ENCODE peak calls at places on chromosome 21, in four cellular contexts. H, Q, Z and B are unnamed samples.

GRCh38 chr21:31576428-31576827 is 83.1 kb upstream of the SOD1 start:
- DNase-seq in H (no peak), Q (no peak), Z (no peak), B (no peak)

GRCh38 chr21:36491191-36491916 is 11.4 kb upstream of the CLDN14 start:
- DNase-seq in H (no peak), Q (no peak), Z (no peak), B (no peak)

GRCh38 chr21:21831036-21831435 is 832.8 kb downstream of the NCAM2 start:
- DNase-seq in H (no peak), Q (no peak), Z (no peak), B (no peak)

GRCh38 chr21:28699591-28700259 is 293.0 kb downstream of the LTN1 start:
- DNase-seq in H (no peak), Q (no peak), Z (no peak), B (no peak)

GRCh38 chr21:30430170-30430655 is at the start of gene KRTAP13-4:
- DNase-seq in H (no peak), Q (no peak), Z (no peak), B (no peak)

GRCh38 chr21:45427331-45428271 is 22.6 kb downstream of the COL18A1 start:
- DNase-seq in H (peak), Q (peak), Z (no peak), B (no peak)

GRCh38 chr21:45299026-45299863 is 11.6 kb upstream of the POFUT2 start:
- DNase-seq in H (no peak), Q (no peak), Z (peak), B (no peak)

GRCh38 chr21:35399706-35400105 is 350.6 kb upstream of the RUNX1 start:
- DNase-seq in H (no peak), Q (no peak), Z (no peak), B (no peak)

GRCh38 chr21:35648512-35648911 is 411.8 kb downstream of the SETD4 start:
- DNase-seq in H (no peak), Q (no peak), Z (no peak), B (no peak)

GRCh38 chr21:31460985-31461384 is 116.9 kb upstream of the TIAM1 start:
- DNase-seq in H (no peak), Q (no peak), Z (no peak), B (no peak)

GRCh38 chr21:26177741-26178452 is 7.3 kb upstream of the APP start:
- DNase-seq in H (no peak), Q (no peak), Z (no peak), B (no peak)

GRCh38 chr21:36639769-36640168 is 59.1 kb upstream of the SIM2 start:
- DNase-seq in H (no peak), Q (no peak), Z (no peak), B (no peak)

GRCh38 chr21:29034678-29035077 is 10.2 kb downstream of the USP16 start:
- DNase-seq in H (no peak), Q (no peak), Z (no peak), B (no peak)

GRCh38 chr21:31316488-31317169 is 27.4 kb downstream of the TIAM1 start:
- DNase-seq in H (peak), Q (no peak), Z (no peak), B (no peak)

GRCh38 chr21:45971487-45972352 is 9.8 kb upstream of the COL6A1 start:
- DNase-seq in H (peak), Q (no peak), Z (peak), B (no peak)

GRCh38 chr21:44898851-44899767 is 21.6 kb downstream of the ITGB2 start:
- DNase-seq in H (no peak), Q (no peak), Z (peak), B (no peak)

GRCh38 chr21:26546698-26547097 is 26.4 kb downstream of the CYYR1 start:
- DNase-seq in H (no peak), Q (no peak), Z (peak), B (no peak)

GRCh38 chr21:38139380-38140168 is 117.2 kb upstream of the KCNJ15 start:
- DNase-seq in H (peak), Q (peak), Z (no peak), B (no peak)

GRCh38 chr21:29181799-29182470 is 51.5 kb downstream of the MAP3K7CL start:
- DNase-seq in H (peak), Q (peak), Z (no peak), B (no peak)

GRCh38 chr21:31750843-31751242 is 18.9 kb upstream of the SCAF4 start:
- DNase-seq in H (peak), Q (peak), Z (no peak), B (no peak)

GRCh38 chr21:37338671-37339526 is 27.7 kb upstream of the DYRK1A start:
- DNase-seq in H (peak), Q (peak), Z (peak), B (no peak)

GRCh38 chr21:45406801-45407628 is 2.0 kb downstream of the COL18A1 start:
- DNase-seq in H (no peak), Q (peak), Z (peak), B (no peak)

GRCh38 chr21:35257413-35257812 is 208.3 kb upstream of the RUNX1 start:
- DNase-seq in H (peak), Q (peak), Z (peak), B (no peak)

GRCh38 chr21:35249636-35250035 is 200.5 kb upstream of the RUNX1 start:
- DNase-seq in H (no peak), Q (no peak), Z (no peak), B (no peak)

GRCh38 chr21:27756191-27756590 is 789.3 kb upstream of the ADAMTS5 start:
- DNase-seq in H (no peak), Q (no peak), Z (no peak), B (no peak)

GRCh38 chr21:29233611-29234540 is 64.8 kb upstream of the BACH1 start:
- DNase-seq in H (no peak), Q (no peak), Z (no peak), B (peak)

GRCh38 chr21:45615145-45615711 is 28.3 kb upstream of the PCBP3 start:
- DNase-seq in H (peak), Q (peak), Z (no peak), B (no peak)

GRCh38 chr21:44539031-44539430 is 964 bp downstream of the KRTAP10-1 start:
- DNase-seq in H (no peak), Q (no peak), Z (no peak), B (no peak)

GRCh38 chr21:26846036-26846931 is 1.1 kb upstream of the ADAMTS1 start:
- DNase-seq in H (peak), Q (peak), Z (peak), B (no peak)

GRCh38 chr21:45534591-45535331 is 7.5 kb downstream of the SLC19A1 start:
- DNase-seq in H (no peak), Q (no peak), Z (peak), B (no peak)

GRCh38 chr21:29351691-29352090 is 53.0 kb downstream of the BACH1 start:
- DNase-seq in H (peak), Q (no peak), Z (no peak), B (no peak)

GRCh38 chr21:19853709-19854575 is 1144.3 kb upstream of the NCAM2 start:
- DNase-seq in H (no peak), Q (no peak), Z (no peak), B (no peak)

GRCh38 chr21:45632897-45633260 is 10.6 kb upstream of the PCBP3 start:
- DNase-seq in H (no peak), Q (no peak), Z (no peak), B (no peak)

GRCh38 chr21:39441502-39442475 is 3.8 kb downstream of the LCA5L start:
- DNase-seq in H (peak), Q (peak), Z (no peak), B (no peak)

GRCh38 chr21:39447264-39447663 is 1.7 kb upstream of the LCA5L start:
- DNase-seq in H (no peak), Q (no peak), Z (no peak), B (no peak)

GRCh38 chr21:39444406-39445145 is 1.0 kb downstream of the LCA5L start:
- DNase-seq in H (peak), Q (no peak), Z (no peak), B (no peak)

GRCh38 chr21:39451332-39452206 is at the start of gene SH3BGR:
- DNase-seq in H (no peak), Q (no peak), Z (peak), B (no peak)

GRCh38 chr21:39445339-39446269 is at the start of gene LCA5L:
- DNase-seq in H (peak), Q (peak), Z (peak), B (peak)
- TF ChIP-seq POLR2A in H (peak), Q (peak), Z (peak), B (peak)

DNA sequence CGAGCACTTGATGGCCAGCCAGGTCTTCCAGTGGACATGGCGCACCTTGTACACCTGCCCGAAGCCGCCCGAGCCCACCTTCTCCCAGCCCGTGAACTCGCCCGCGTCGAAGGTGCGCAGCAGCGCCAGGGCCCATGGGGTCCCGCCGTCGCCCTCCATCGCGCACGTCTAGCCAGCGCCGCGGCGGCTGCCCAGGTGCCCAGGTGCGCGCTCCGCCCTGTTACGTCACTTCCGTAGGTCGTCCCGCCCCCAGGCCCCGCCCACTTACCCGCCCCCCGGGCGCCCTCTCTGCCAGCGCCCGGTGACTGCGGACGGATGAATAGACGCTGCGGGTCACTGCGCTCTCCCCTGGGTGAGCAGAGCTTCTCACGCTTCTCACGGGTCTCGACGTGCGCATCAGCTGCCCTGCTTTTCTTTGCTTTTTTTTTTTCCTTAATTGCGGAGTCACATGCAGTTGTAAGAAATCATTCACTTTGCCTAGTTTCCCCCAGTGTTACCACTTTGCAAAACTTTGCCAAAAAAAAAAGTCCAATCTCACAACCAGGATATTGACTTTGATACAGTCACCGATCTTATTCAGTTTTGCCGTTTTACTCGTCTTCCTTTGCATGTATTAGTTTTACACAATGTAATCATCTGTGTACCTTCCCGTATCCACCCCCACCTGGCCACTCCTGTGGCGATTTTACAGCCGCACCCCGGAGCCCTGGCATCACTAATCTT is at the start of gene RIPK4:
- DNase-seq in H (peak), Q (peak), Z (no peak), B (no peak)
- TF ChIP-seq POLR2A in H (no peak), Q (peak), Z (no peak), B (no peak)

GRCh38 chr21:17512245-17513213 is at the start of gene CXADR:
- DNase-seq in H (no peak), Q (peak), Z (peak), B (peak)
- TF ChIP-seq POLR2A in H (no peak), Q (peak), Z (peak), B (no peak)

GRCh38 chr21:33230518-33231324 is 983 bp downstream of the IFNAR2 start:
- DNase-seq in H (peak), Q (peak), Z (peak), B (no peak)
- TF ChIP-seq POLR2A in H (no peak), Q (no peak), Z (peak), B (peak)

GRCh38 chr21:39312112-39313041 is 1.1 kb downstream of the BRWD1 start:
- DNase-seq in H (peak), Q (peak), Z (peak), B (peak)
- TF ChIP-seq POLR2A in H (no peak), Q (no peak), Z (no peak), B (no peak)